ENCODE peak calls at places on chromosomes 7 and 10, in four cellular contexts. One of them, this sample, is unnamed.

GRCh38 chr7:78039791-78040776 is 241.5 kb downstream of the PHTF2 start:
- DNase-seq in IMR-90: no peak
- DNase-seq in heart left ventricle: peak; percentile 10
- DNase-seq in A549: peak; percentile 38
- DNase-seq in this sample: no peak

GRCh38 chr10:60621018-60621417 is 157.3 kb upstream of the CDK1 start:
- DNase-seq in IMR-90: no peak
- DNase-seq in A549: no peak
- DNase-seq in heart left ventricle: no peak
- DNase-seq in this sample: no peak

GRCh38 chr10:48470115-48470892 is 134.6 kb downstream of the ARHGAP22 start:
- DNase-seq in heart left ventricle: no peak
- DNase-seq in A549: no peak
- DNase-seq in IMR-90: peak; percentile 12
- DNase-seq in this sample: no peak

GRCh38 chr7:80386686-80387085 is 125.2 kb downstream of the GNAT3 start:
- DNase-seq in IMR-90: peak; percentile 60
- DNase-seq in A549: no peak
- DNase-seq in heart left ventricle: no peak
- DNase-seq in this sample: no peak

GRCh38 chr7:149625339-149625946 is 127.8 kb upstream of the ZNF746 start:
- DNase-seq in A549: peak; percentile 81
- DNase-seq in heart left ventricle: peak; percentile 39
- DNase-seq in IMR-90: peak; percentile 54
- DNase-seq in this sample: no peak

GRCh38 chr10:91409069-91409868 is 875 bp upstream of the HECTD2 start:
- DNase-seq in IMR-90: peak; percentile 80
- DNase-seq in A549: peak; percentile 75
- DNase-seq in heart left ventricle: peak; percentile 89
- DNase-seq in this sample: peak; percentile 91

GRCh38 chr7:90403174-90404113 is at the start of gene CLDN12:
- DNase-seq in A549: peak; percentile 93
- DNase-seq in heart left ventricle: peak; percentile 87
- DNase-seq in IMR-90: peak; percentile 99
- DNase-seq in this sample: peak; percentile 92

GRCh38 chr10:116741391-116742351 is 695 bp downstream of the HSPA12A start:
- DNase-seq in A549: no peak
- DNase-seq in IMR-90: no peak
- DNase-seq in heart left ventricle: peak; percentile 24
- DNase-seq in this sample: no peak

GRCh38 chr7:4026941-4027340 is 655.2 kb upstream of the FOXK1 start:
- DNase-seq in A549: no peak
- DNase-seq in heart left ventricle: no peak
- DNase-seq in IMR-90: no peak
- DNase-seq in this sample: no peak

GRCh38 chr10:114301951-114302710 is 63.1 kb downstream of the VWA2 start:
- DNase-seq in A549: no peak
- DNase-seq in heart left ventricle: no peak
- DNase-seq in IMR-90: no peak
- DNase-seq in this sample: no peak

GRCh38 chr10:44261710-44262455 is 123.0 kb downstream of the CXCL12 start:
- DNase-seq in A549: no peak
- DNase-seq in IMR-90: peak; percentile 56
- DNase-seq in heart left ventricle: peak; percentile 34
- DNase-seq in this sample: no peak

GRCh38 chr10:114320249-114321116 is 81.4 kb downstream of the VWA2 start:
- DNase-seq in heart left ventricle: no peak
- DNase-seq in IMR-90: no peak
- DNase-seq in A549: peak; percentile 69
- DNase-seq in this sample: no peak

GRCh38 chr7:155291729-155292128 is 5.9 kb upstream of the INSIG1 start:
- DNase-seq in IMR-90: no peak
- DNase-seq in A549: no peak
- DNase-seq in heart left ventricle: no peak
- DNase-seq in this sample: no peak

GRCh38 chr7:45657890-45658715 is 83.9 kb downstream of the ADCY1 start:
- DNase-seq in heart left ventricle: no peak
- DNase-seq in IMR-90: no peak
- DNase-seq in A549: no peak
- DNase-seq in this sample: no peak

GRCh38 chr10:79358811-79359210 is 11.5 kb downstream of the PPIF start:
- DNase-seq in IMR-90: no peak
- DNase-seq in A549: no peak
- DNase-seq in heart left ventricle: no peak
- DNase-seq in this sample: peak; percentile 56

GRCh38 chr10:114857922-114858629 is 36.5 kb downstream of the FHIP2A start:
- DNase-seq in heart left ventricle: no peak
- DNase-seq in IMR-90: no peak
- DNase-seq in A549: no peak
- DNase-seq in this sample: no peak

GRCh38 chr7:45171946-45172345 is 14.4 kb downstream of the RAMP3 start:
- DNase-seq in IMR-90: no peak
- DNase-seq in heart left ventricle: no peak
- DNase-seq in A549: no peak
- DNase-seq in this sample: no peak

GRCh38 chr7:91995391-91995790 is 54.7 kb downstream of the AKAP9 start:
- DNase-seq in A549: no peak
- DNase-seq in heart left ventricle: no peak
- DNase-seq in IMR-90: no peak
- DNase-seq in this sample: no peak

GRCh38 chr10:125161570-125162139 is 1.3 kb upstream of the CTBP2 start:
- DNase-seq in heart left ventricle: no peak
- DNase-seq in IMR-90: peak; percentile 61
- DNase-seq in A549: no peak
- DNase-seq in this sample: no peak
- TF ChIP-seq CTCF in heart left ventricle: peak; percentile 63
- TF ChIP-seq CTCF in IMR-90: no peak
- TF ChIP-seq CTCF in A549: peak; percentile 52
- TF ChIP-seq CTCF in this sample: no peak

GRCh38 chr7:98106647-98107312 is at the start of gene LMTK2:
- DNase-seq in A549: peak; percentile 77
- DNase-seq in IMR-90: peak; percentile 86
- DNase-seq in heart left ventricle: peak; percentile 94
- DNase-seq in this sample: peak; percentile 89
- TF ChIP-seq POLR2A in A549: peak; percentile 92
- TF ChIP-seq POLR2A in IMR-90: peak; percentile 73
- TF ChIP-seq POLR2A in heart left ventricle: peak; percentile 73
- TF ChIP-seq POLR2A in this sample: peak; percentile 95

DNA sequence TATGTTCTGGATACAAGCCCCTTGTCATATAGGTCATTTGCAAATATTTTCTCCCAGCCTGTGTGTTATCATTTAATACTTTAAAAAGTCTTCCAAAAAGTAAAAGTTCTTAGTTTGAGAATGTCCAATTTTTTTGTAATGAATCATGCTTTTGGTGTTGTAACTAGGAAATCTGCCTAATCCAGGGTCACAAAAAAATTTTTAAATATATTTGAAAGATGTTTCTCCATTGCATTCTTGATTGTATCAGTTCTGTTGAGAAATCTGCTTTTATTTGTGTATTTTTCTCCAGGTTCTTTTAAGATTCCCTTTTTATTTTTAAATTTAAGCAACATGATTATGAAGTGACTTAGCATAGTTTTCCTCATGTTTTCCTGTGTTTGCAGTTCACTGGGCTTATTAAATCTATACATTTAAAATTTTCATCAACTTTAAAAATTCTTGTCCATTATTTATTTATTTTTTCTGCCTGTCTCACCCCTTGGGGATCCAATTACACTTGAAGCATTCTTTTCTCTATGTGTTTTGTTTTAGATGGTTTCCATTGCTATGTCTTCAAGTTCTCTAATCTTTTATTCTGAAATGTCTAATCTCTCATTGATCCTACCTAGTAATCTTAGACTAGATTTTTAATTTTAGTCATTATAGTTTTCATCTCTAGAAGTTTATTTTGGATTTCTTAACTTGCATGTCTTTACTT is 46.9 kb downstream of the CCDC71L start:
- DNase-seq in heart left ventricle: no peak
- DNase-seq in A549: no peak
- DNase-seq in IMR-90: peak; percentile 43
- DNase-seq in this sample: no peak
- H3K4me3 ChIP-seq in heart left ventricle: no peak overlapping the region
- H3K4me3 ChIP-seq in A549: no peak overlapping the region
- H3K4me3 ChIP-seq in IMR-90: no peak overlapping the region
- H3K4me3 ChIP-seq in this sample: no peak overlapping the region

DNA sequence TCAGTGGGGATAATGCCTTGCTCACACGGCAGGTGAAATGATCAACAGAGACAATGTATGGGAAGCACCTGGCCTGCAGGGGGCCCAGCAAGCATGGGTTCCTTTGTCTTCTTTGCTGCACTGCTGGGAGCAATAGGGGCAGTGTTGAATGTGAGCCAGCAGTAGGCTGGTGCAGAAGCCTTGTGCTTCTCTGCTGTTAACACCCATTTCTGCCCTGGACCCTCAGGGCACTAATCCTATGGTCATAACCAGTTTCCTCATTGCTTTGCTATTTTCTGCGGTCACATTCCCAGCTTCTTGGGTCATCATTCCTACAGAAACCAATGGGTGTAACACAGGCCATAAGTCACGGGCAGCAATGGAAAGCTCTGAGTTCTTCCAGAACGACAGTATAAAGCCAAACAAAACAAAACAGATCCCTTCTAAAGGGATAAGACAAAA is 10.9 kb upstream of the LGI1 start:
- DNase-seq in IMR-90: peak; percentile 89
- DNase-seq in A549: peak; percentile 35
- DNase-seq in heart left ventricle: no peak
- DNase-seq in this sample: no peak
- TF ChIP-seq CTCF in IMR-90: no peak
- TF ChIP-seq CTCF in A549: peak; percentile 37
- TF ChIP-seq CTCF in heart left ventricle: no peak
- TF ChIP-seq CTCF in this sample: no peak

DNA sequence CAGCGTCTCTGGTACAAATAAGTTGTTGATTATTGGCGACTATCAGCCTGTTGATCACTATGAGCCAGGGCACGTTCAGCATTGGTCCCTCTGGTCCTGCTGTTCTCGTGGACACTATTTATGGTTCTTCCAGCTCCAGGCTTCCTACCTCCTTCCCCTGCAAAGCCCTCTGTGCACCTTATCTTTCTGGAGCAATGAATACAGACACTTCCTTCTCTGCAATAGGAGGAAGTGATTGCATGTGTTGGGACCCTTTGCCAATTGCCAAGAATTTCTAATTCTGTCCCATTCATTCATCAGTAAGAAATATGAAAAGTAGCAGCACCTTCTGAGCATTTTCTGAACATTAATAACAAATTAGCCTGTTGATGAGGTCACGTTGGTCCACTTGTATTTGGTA is 258.9 kb upstream of the KLF6 start:
- DNase-seq in heart left ventricle: peak; percentile 21
- DNase-seq in A549: no peak
- DNase-seq in IMR-90: no peak
- DNase-seq in this sample: no peak
- TF ChIP-seq POLR2A in heart left ventricle: no peak
- TF ChIP-seq POLR2A in A549: no peak
- TF ChIP-seq POLR2A in IMR-90: no peak
- TF ChIP-seq POLR2A in this sample: no peak

GRCh38 chr10:126564297-126564888 is 106.1 kb downstream of the C10orf90 start:
- DNase-seq in heart left ventricle: no peak
- DNase-seq in IMR-90: no peak
- DNase-seq in A549: no peak
- DNase-seq in this sample: no peak

GRCh38 chr10:126563361-126563760 is 107.1 kb downstream of the C10orf90 start:
- DNase-seq in IMR-90: no peak
- DNase-seq in heart left ventricle: no peak
- DNase-seq in A549: no peak
- DNase-seq in this sample: no peak

GRCh38 chr10:126558881-126559280 is 111.6 kb downstream of the C10orf90 start:
- DNase-seq in IMR-90: no peak
- DNase-seq in heart left ventricle: no peak
- DNase-seq in A549: no peak
- DNase-seq in this sample: no peak

GRCh38 chr10:126562209-126562680 is 108.2 kb downstream of the C10orf90 start:
- DNase-seq in IMR-90: no peak
- DNase-seq in heart left ventricle: no peak
- DNase-seq in A549: no peak
- DNase-seq in this sample: no peak

GRCh38 chr10:126561499-126562208 is 108.8 kb downstream of the C10orf90 start:
- DNase-seq in A549: no peak
- DNase-seq in IMR-90: no peak
- DNase-seq in heart left ventricle: no peak
- DNase-seq in this sample: no peak
- H3K4me3 ChIP-seq in A549: no peak overlapping the region
- H3K4me3 ChIP-seq in IMR-90: peak overlapping the region; percentile 25
- H3K4me3 ChIP-seq in heart left ventricle: peak overlapping the region; percentile 35
- H3K4me3 ChIP-seq in this sample: peak overlapping the region; percentile 11

DNA sequence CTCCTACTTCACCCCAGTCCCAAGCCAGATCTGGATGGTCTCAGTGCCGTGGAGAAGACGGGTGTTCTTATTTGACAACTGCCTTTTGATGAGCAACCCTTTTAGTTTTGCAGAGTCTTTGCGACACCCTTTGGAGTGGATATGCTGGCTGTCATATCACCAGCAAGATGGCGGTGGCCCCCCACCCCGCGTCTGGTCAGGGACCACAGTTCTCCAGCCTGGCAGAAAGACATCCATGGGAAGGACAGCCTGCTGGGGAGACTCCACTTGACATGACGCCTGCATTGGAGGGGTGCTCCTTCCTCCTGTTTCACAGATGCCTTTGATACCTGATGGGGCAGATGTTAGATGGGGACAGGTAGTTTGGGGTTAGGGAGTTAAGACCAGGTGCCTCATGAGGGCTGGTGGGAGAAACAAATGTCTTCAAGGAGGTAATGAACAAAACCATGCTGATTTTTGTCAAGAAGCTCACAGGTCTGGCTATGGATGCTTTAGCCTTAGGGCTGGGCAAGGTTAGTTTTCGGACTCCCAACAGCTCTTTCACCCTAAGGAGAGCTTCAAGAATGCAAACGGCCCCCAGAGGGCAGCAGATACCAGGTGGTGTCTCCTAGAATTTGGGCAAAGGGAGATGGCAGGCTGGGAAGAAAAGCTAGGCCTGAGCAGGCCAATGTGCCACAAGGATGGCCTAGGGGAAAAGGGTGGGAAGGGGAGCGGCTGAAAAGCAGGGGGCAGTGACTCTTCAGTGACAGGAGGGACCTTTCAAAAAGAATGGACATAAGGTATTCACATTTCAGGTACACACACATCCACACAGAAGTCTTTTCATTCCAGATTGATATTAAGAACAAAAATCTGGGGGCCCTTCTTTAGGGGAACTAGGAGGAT is 95.2 kb downstream of the CLEC2L start:
- DNase-seq in IMR-90: peak; percentile 41
- DNase-seq in A549: peak; percentile 63
- DNase-seq in heart left ventricle: no peak
- DNase-seq in this sample: no peak
- TF ChIP-seq CTCF in IMR-90: peak; percentile 48
- TF ChIP-seq CTCF in A549: peak; percentile 69
- TF ChIP-seq CTCF in heart left ventricle: peak; percentile 41
- TF ChIP-seq CTCF in this sample: peak; percentile 14

GRCh38 chr7:108363659-108364058 is 92.6 kb downstream of the NRCAM start:
- DNase-seq in IMR-90: no peak
- DNase-seq in heart left ventricle: no peak
- DNase-seq in A549: no peak
- DNase-seq in this sample: no peak

GRCh38 chr7:108360058-108360800 is 96.0 kb downstream of the NRCAM start:
- DNase-seq in heart left ventricle: no peak
- DNase-seq in IMR-90: no peak
- DNase-seq in A549: no peak
- DNase-seq in this sample: no peak

GRCh38 chr7:108358553-108358952 is 97.7 kb downstream of the NRCAM start:
- DNase-seq in A549: peak; percentile 29
- DNase-seq in heart left ventricle: no peak
- DNase-seq in IMR-90: peak; percentile 64
- DNase-seq in this sample: no peak
- TF ChIP-seq POLR2A in A549: no peak
- TF ChIP-seq POLR2A in heart left ventricle: no peak
- TF ChIP-seq POLR2A in IMR-90: no peak
- TF ChIP-seq POLR2A in this sample: no peak

This sample was measured in gastrocnemius medialis.